ENCODE peak calls at places on chromosome 22, in nine cellular contexts. One of them, this sample, is unnamed.

GRCh38 chr22:41561788-41562187 is 978 bp downstream of the CSDC2 start:
- DNase-seq in HFF-Myc: no peak
- DNase-seq in hepatocyte: no peak
- DNase-seq in dorsolateral prefrontal cortex: no peak
- DNase-seq in heart left ventricle: peak
- DNase-seq in lower leg skin: no peak
- DNase-seq in psoas muscle: no peak
- DNase-seq in GM12865: no peak
- DNase-seq in left lung: no peak
- DNase-seq in this sample: peak

GRCh38 chr22:43302462-43303109 is 40.6 kb downstream of the SCUBE1 start:
- DNase-seq in dorsolateral prefrontal cortex: no peak
- DNase-seq in psoas muscle: peak
- DNase-seq in hepatocyte: no peak
- DNase-seq in heart left ventricle: no peak
- DNase-seq in HFF-Myc: no peak
- DNase-seq in left lung: no peak
- DNase-seq in lower leg skin: no peak
- DNase-seq in GM12865: no peak
- DNase-seq in this sample: no peak

GRCh38 chr22:20964799-20965103 is 2.3 kb upstream of the AIFM3 start:
- DNase-seq in HFF-Myc: no peak
- DNase-seq in heart left ventricle: no peak
- DNase-seq in dorsolateral prefrontal cortex: no peak
- DNase-seq in GM12865: no peak
- DNase-seq in lower leg skin: no peak
- DNase-seq in hepatocyte: no peak
- DNase-seq in left lung: no peak
- DNase-seq in psoas muscle: peak
- DNase-seq in this sample: no peak

GRCh38 chr22:49575703-49576081 is 252.0 kb downstream of the BRD1 start:
- DNase-seq in dorsolateral prefrontal cortex: peak
- DNase-seq in GM12865: no peak
- DNase-seq in heart left ventricle: no peak
- DNase-seq in HFF-Myc: no peak
- DNase-seq in psoas muscle: peak
- DNase-seq in hepatocyte: no peak
- DNase-seq in left lung: no peak
- DNase-seq in lower leg skin: peak
- DNase-seq in this sample: no peak

GRCh38 chr22:33271390-33272161 is 213.4 kb upstream of the SYN3 start:
- DNase-seq in heart left ventricle: peak
- DNase-seq in lower leg skin: no peak
- DNase-seq in left lung: no peak
- DNase-seq in psoas muscle: peak
- DNase-seq in dorsolateral prefrontal cortex: peak
- DNase-seq in HFF-Myc: no peak
- DNase-seq in hepatocyte: no peak
- DNase-seq in GM12865: peak
- DNase-seq in this sample: peak

GRCh38 chr22:50717709-50718351 is 20.2 kb upstream of the ACR start:
- DNase-seq in hepatocyte: no peak
- DNase-seq in psoas muscle: no peak
- DNase-seq in lower leg skin: no peak
- DNase-seq in HFF-Myc: no peak
- DNase-seq in dorsolateral prefrontal cortex: no peak
- DNase-seq in heart left ventricle: no peak
- DNase-seq in GM12865: no peak
- DNase-seq in left lung: no peak
- DNase-seq in this sample: no peak

GRCh38 chr22:17563936-17564391 is 666 bp downstream of the SLC25A18 start:
- DNase-seq in HFF-Myc: no peak
- DNase-seq in psoas muscle: no peak
- DNase-seq in dorsolateral prefrontal cortex: no peak
- DNase-seq in lower leg skin: no peak
- DNase-seq in hepatocyte: no peak
- DNase-seq in GM12865: no peak
- DNase-seq in left lung: no peak
- DNase-seq in heart left ventricle: no peak
- DNase-seq in this sample: no peak

GRCh38 chr22:25536578-25536977 is 27.9 kb upstream of the GRK3 start:
- DNase-seq in HFF-Myc: no peak
- DNase-seq in psoas muscle: no peak
- DNase-seq in GM12865: no peak
- DNase-seq in left lung: no peak
- DNase-seq in heart left ventricle: no peak
- DNase-seq in hepatocyte: no peak
- DNase-seq in lower leg skin: no peak
- DNase-seq in dorsolateral prefrontal cortex: no peak
- DNase-seq in this sample: no peak

GRCh38 chr22:25746012-25746373 is 4.0 kb downstream of the MYO18B start:
- DNase-seq in hepatocyte: no peak
- DNase-seq in lower leg skin: no peak
- DNase-seq in HFF-Myc: no peak
- DNase-seq in dorsolateral prefrontal cortex: no peak
- DNase-seq in psoas muscle: no peak
- DNase-seq in GM12865: no peak
- DNase-seq in heart left ventricle: no peak
- DNase-seq in left lung: no peak
- DNase-seq in this sample: no peak

GRCh38 chr22:22848364-22848866 is 39.2 kb upstream of the IGLL5 start:
- DNase-seq in hepatocyte: peak
- DNase-seq in psoas muscle: peak
- DNase-seq in left lung: peak
- DNase-seq in GM12865: peak
- DNase-seq in heart left ventricle: peak
- DNase-seq in lower leg skin: peak
- DNase-seq in dorsolateral prefrontal cortex: peak
- DNase-seq in HFF-Myc: no peak
- DNase-seq in this sample: peak

GRCh38 chr22:23306438-23306921 is 126.2 kb downstream of the BCR start:
- DNase-seq in hepatocyte: no peak
- DNase-seq in dorsolateral prefrontal cortex: peak
- DNase-seq in psoas muscle: no peak
- DNase-seq in left lung: peak
- DNase-seq in HFF-Myc: no peak
- DNase-seq in lower leg skin: peak
- DNase-seq in GM12865: no peak
- DNase-seq in heart left ventricle: peak
- DNase-seq in this sample: no peak

GRCh38 chr22:49215840-49216239 is 611.8 kb downstream of the BRD1 start:
- DNase-seq in hepatocyte: no peak
- DNase-seq in psoas muscle: no peak
- DNase-seq in left lung: peak
- DNase-seq in GM12865: no peak
- DNase-seq in HFF-Myc: no peak
- DNase-seq in dorsolateral prefrontal cortex: peak
- DNase-seq in heart left ventricle: no peak
- DNase-seq in lower leg skin: no peak
- DNase-seq in this sample: no peak

GRCh38 chr22:38419121-38419863 is 35.7 kb downstream of the KCNJ4 start:
- DNase-seq in psoas muscle: peak
- DNase-seq in HFF-Myc: no peak
- DNase-seq in dorsolateral prefrontal cortex: no peak
- DNase-seq in lower leg skin: no peak
- DNase-seq in hepatocyte: peak
- DNase-seq in left lung: no peak
- DNase-seq in heart left ventricle: no peak
- DNase-seq in GM12865: no peak
- DNase-seq in this sample: no peak

GRCh38 chr22:29014301-29014700 is 47.3 kb downstream of the C22orf31 start:
- DNase-seq in dorsolateral prefrontal cortex: no peak
- DNase-seq in lower leg skin: no peak
- DNase-seq in left lung: no peak
- DNase-seq in psoas muscle: no peak
- DNase-seq in heart left ventricle: no peak
- DNase-seq in hepatocyte: no peak
- DNase-seq in HFF-Myc: no peak
- DNase-seq in GM12865: no peak
- DNase-seq in this sample: no peak

DNA sequence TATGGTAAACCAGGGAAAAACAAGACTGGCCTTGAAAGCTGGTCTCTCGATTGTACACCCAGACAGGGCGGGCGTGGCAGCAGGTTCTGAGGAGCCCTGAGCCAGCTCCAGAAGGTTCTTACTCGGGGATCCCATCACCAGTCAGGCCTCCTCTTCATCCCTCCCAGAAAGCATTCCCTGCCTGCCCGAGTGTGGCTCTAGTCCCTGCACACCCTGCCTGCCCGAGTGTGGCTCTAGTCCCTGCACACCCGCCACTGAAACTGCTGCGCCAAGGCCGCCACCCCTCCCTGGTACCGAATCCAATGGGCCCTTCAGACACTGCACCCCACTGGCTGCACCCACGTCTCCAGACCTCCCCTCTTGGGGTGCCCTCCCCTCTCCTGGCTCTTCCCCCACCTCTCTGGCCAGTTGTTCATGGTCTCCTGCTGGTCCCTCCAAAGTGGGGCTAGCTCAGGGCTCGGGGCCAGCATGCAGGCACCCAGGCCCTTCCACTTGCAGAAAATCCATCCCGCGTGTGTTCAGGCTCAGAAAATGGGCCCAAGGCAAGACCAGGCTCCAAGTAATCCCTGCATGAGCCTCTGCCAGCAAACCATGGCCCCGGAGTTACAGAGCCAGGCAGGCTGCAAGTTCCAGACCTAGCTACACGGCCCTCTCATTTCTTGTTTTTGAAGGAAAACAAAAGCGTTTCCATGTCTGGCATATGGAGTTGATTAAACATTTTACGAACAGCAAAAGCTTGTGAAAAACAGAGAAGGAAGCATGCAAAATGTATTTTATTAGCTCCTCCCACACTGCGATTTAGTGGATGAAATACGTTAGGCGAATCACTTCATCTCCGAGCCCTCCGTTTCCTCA is 29.9 kb downstream of the KIAA0930 start:
- DNase-seq in heart left ventricle: peak
- DNase-seq in HFF-Myc: peak
- DNase-seq in GM12865: no peak
- DNase-seq in lower leg skin: no peak
- DNase-seq in left lung: no peak
- DNase-seq in dorsolateral prefrontal cortex: peak
- DNase-seq in psoas muscle: peak
- DNase-seq in hepatocyte: no peak
- DNase-seq in this sample: no peak
- H3K4me3 ChIP-seq in heart left ventricle: no peak
- H3K4me3 ChIP-seq in HFF-Myc: peak
- H3K4me3 ChIP-seq in GM12865: no peak
- H3K4me3 ChIP-seq in lower leg skin: no peak
- H3K4me3 ChIP-seq in left lung: no peak
- H3K4me3 ChIP-seq in dorsolateral prefrontal cortex: peak
- H3K4me3 ChIP-seq in psoas muscle: peak
- H3K4me3 ChIP-seq in hepatocyte: no peak
- H3K4me3 ChIP-seq in this sample: no peak

DNA sequence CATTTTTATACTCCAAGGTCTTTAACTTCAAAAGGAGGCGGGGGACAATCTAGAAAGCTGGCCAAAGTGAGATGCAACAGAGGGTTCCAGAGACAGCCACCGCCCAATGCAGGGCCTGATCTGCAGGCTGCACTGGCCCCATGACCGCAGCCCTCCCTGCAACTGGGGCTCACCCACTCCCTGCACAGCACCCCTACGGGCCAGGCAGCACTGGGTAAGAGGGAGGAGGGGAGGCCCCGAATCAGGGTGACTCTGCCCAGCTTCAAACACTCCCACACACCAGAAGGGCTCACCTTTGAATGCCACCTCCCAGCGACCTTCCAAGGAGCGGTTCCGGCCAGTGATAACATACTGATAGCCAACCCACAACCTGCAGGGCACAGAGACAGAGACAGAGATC is 59.3 kb downstream of the DGCR2 start:
- DNase-seq in left lung: no peak
- DNase-seq in heart left ventricle: no peak
- DNase-seq in GM12865: no peak
- DNase-seq in lower leg skin: peak
- DNase-seq in hepatocyte: no peak
- DNase-seq in HFF-Myc: no peak
- DNase-seq in psoas muscle: no peak
- DNase-seq in dorsolateral prefrontal cortex: no peak
- DNase-seq in this sample: no peak
- H3K4me3 ChIP-seq in left lung: no peak
- H3K4me3 ChIP-seq in heart left ventricle: no peak
- H3K4me3 ChIP-seq in GM12865: no peak
- H3K4me3 ChIP-seq in lower leg skin: no peak
- H3K4me3 ChIP-seq in hepatocyte: no peak
- H3K4me3 ChIP-seq in HFF-Myc: no peak
- H3K4me3 ChIP-seq in psoas muscle: no peak
- H3K4me3 ChIP-seq in dorsolateral prefrontal cortex: no peak
- H3K4me3 ChIP-seq in this sample: no peak

GRCh38 chr22:32175751-32176644 is 16.9 kb upstream of the C22orf42 start:
- DNase-seq in psoas muscle: no peak
- DNase-seq in lower leg skin: no peak
- DNase-seq in hepatocyte: no peak
- DNase-seq in HFF-Myc: no peak
- DNase-seq in heart left ventricle: no peak
- DNase-seq in left lung: no peak
- DNase-seq in dorsolateral prefrontal cortex: peak
- DNase-seq in GM12865: no peak
- DNase-seq in this sample: no peak
- H3K4me3 ChIP-seq in psoas muscle: no peak
- H3K4me3 ChIP-seq in lower leg skin: no peak
- H3K4me3 ChIP-seq in hepatocyte: no peak
- H3K4me3 ChIP-seq in HFF-Myc: no peak
- H3K4me3 ChIP-seq in heart left ventricle: no peak
- H3K4me3 ChIP-seq in left lung: no peak
- H3K4me3 ChIP-seq in dorsolateral prefrontal cortex: peak
- H3K4me3 ChIP-seq in GM12865: no peak
- H3K4me3 ChIP-seq in this sample: no peak

DNA sequence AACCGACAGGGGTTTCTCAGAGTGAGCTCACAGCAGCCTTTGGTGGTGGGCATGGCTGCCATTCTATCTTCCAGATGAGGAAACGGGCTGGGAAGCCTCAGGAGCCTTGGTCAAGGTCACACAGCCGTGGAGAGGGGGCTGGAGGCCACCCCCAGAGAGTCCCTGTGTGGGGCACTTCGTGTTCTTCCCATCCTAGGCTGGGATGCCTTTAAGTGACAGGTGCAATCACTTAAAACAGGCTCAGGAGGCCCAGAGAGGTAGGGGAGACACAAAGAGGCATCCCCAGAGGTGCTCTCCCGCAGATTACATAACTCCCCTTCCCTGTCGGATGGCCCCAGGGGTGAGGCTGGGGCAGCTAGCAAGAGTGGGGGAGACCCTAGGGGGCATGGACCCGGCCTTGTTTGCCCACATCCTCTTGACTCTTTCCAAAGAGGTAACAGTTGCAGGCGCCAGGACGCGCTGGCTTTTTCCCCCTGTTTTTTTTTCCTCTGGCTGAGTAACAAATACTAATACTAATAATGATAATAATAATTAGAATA is 17.5 kb upstream of the SHISAL1 start:
- DNase-seq in GM12865: no peak
- DNase-seq in lower leg skin: no peak
- DNase-seq in HFF-Myc: no peak
- DNase-seq in left lung: no peak
- DNase-seq in psoas muscle: no peak
- DNase-seq in hepatocyte: no peak
- DNase-seq in dorsolateral prefrontal cortex: no peak
- DNase-seq in heart left ventricle: no peak
- DNase-seq in this sample: no peak
- H3K4me3 ChIP-seq in GM12865: no peak
- H3K4me3 ChIP-seq in lower leg skin: no peak
- H3K4me3 ChIP-seq in HFF-Myc: no peak
- H3K4me3 ChIP-seq in left lung: no peak
- H3K4me3 ChIP-seq in psoas muscle: no peak
- H3K4me3 ChIP-seq in hepatocyte: no peak
- H3K4me3 ChIP-seq in dorsolateral prefrontal cortex: peak
- H3K4me3 ChIP-seq in heart left ventricle: no peak
- H3K4me3 ChIP-seq in this sample: no peak

GRCh38 chr22:35410663-35411034 is 10.7 kb downstream of the MCM5 start:
- DNase-seq in GM12865: no peak
- DNase-seq in heart left ventricle: no peak
- DNase-seq in psoas muscle: no peak
- DNase-seq in hepatocyte: no peak
- DNase-seq in left lung: no peak
- DNase-seq in dorsolateral prefrontal cortex: no peak
- DNase-seq in lower leg skin: no peak
- DNase-seq in HFF-Myc: no peak
- DNase-seq in this sample: no peak
- H3K4me3 ChIP-seq in GM12865: peak
- H3K4me3 ChIP-seq in heart left ventricle: no peak
- H3K4me3 ChIP-seq in psoas muscle: no peak
- H3K4me3 ChIP-seq in hepatocyte: no peak
- H3K4me3 ChIP-seq in left lung: no peak
- H3K4me3 ChIP-seq in dorsolateral prefrontal cortex: no peak
- H3K4me3 ChIP-seq in lower leg skin: no peak
- H3K4me3 ChIP-seq in HFF-Myc: no peak
- H3K4me3 ChIP-seq in this sample: no peak